ENCODE peak calls at places on chromosomes 5 and 9, in ten cellular contexts. L is OCI-LY7; T is adrenal gland; Z is activated CD4-positive, alpha-beta T cell treated with anti-CD3 and anti-CD28 coated beads, Interleukin-2, amount 50 U/mL, for 1 hour; H is neural crest cell; O is HAP-1; S is CD4-positive, alpha-beta T cell; B is hypothalamus; X is lung microvascular endothelial cell; W is stimulated activated CD4-positive, alpha-beta T cell treated with anti-CD3 and anti-CD28 coated beads, Interleukin-1b, Interleukin-23, amount 100 ng/mL, for 48 hours. A is an unnamed sample.

GRCh38 chr9:81826541-81826906 is 101.7 kb upstream of the SPATA31D4 start:
- DNase-seq in B (peak; percentile 88), X (peak; percentile 55), H (no peak), O (no peak), L (no peak), T (no peak), Z (no peak), S (no peak), W (no peak), A (no peak)

GRCh38 chr5:139708877-139709586 is 60.9 kb downstream of the CXXC5 start:
- DNase-seq in H (peak; percentile 63), Z (no peak), O (no peak), L (no peak), X (peak; percentile 80), T (peak; percentile 85), B (peak; percentile 50), S (no peak), W (no peak), A (peak; percentile 89)

GRCh38 chr5:139481122-139481533 is 1.4 kb downstream of the STING1 start:
- DNase-seq in Z (peak; percentile 48), W (peak; percentile 63), B (no peak), S (no peak), L (no peak), X (no peak), O (no peak), T (no peak), H (no peak), A (no peak)

GRCh38 chr5:75509956-75510355 is 1.5 kb downstream of the CERT1 start:
- DNase-seq in O (no peak), S (no peak), Z (no peak), B (no peak), T (no peak), W (no peak), H (no peak), X (peak; percentile 63), L (no peak), A (no peak)

GRCh38 chr5:170411100-170411499 is 21.9 kb upstream of the KCNMB1 start:
- DNase-seq in W (no peak), T (no peak), S (no peak), O (no peak), X (no peak), Z (peak; percentile 14), H (no peak), L (peak; percentile 28), B (no peak), A (no peak)

GRCh38 chr5:74408150-74409043 is 232.1 kb downstream of the ENC1 start:
- DNase-seq in T (no peak), O (no peak), S (no peak), Z (no peak), B (no peak), W (no peak), X (no peak), H (no peak), L (no peak), A (no peak)

GRCh38 chr9:38120961-38121360 is 51.9 kb upstream of the SHB start:
- DNase-seq in X (no peak), L (no peak), O (no peak), S (no peak), Z (no peak), B (no peak), W (no peak), H (no peak), T (no peak), A (no peak)

GRCh38 chr5:115599502-115599901 is 2.8 kb downstream of the TICAM2 start:
- DNase-seq in H (no peak), W (no peak), X (no peak), T (no peak), Z (no peak), S (no peak), L (peak; percentile 27), O (no peak), B (peak; percentile 19), A (no peak)

GRCh38 chr5:168159425-168159824 is 132.0 kb upstream of the WWC1 start:
- DNase-seq in Z (no peak), O (no peak), X (no peak), H (no peak), T (no peak), W (no peak), L (peak; percentile 4), B (no peak), S (no peak), A (no peak)

GRCh38 chr9:93261281-93261680 is 77.3 kb downstream of the WNK2 start:
- DNase-seq in W (no peak), L (peak; percentile 81), T (peak; percentile 5), H (no peak), S (no peak), O (no peak), X (no peak), Z (no peak), B (no peak), A (peak; percentile 51)

GRCh38 chr9:116394753-116395408 is 241.3 kb downstream of the PAPPA start:
- DNase-seq in O (no peak), B (no peak), H (no peak), X (no peak), T (no peak), W (no peak), L (no peak), Z (no peak), S (no peak), A (no peak)

GRCh38 chr5:169183581-169183980 is 117.4 kb downstream of the SLIT3 start:
- DNase-seq in X (no peak), H (no peak), S (no peak), O (no peak), B (no peak), L (no peak), Z (no peak), T (no peak), W (no peak), A (no peak)

GRCh38 chr5:933251-933861 is 40.7 kb downstream of the TRIP13 start:
- DNase-seq in B (no peak), Z (no peak), X (peak; percentile 34), T (no peak), W (no peak), O (no peak), H (no peak), S (no peak), L (no peak), A (no peak)

GRCh38 chr5:150085950-150086715 is at the start of gene CSF1R:
- DNase-seq in W (no peak), H (no peak), X (no peak), O (no peak), Z (no peak), B (no peak), T (peak; percentile 13), S (no peak), L (no peak), A (no peak)

GRCh38 chr5:131628990-131629389 is 6.0 kb downstream of the RAPGEF6 start:
- DNase-seq in H (no peak), B (no peak), Z (no peak), T (no peak), L (no peak), W (no peak), O (no peak), S (no peak), X (no peak), A (no peak)

GRCh38 chr5:102114525-102115069 is 181.5 kb downstream of the SLCO4C1 start:
- DNase-seq in Z (no peak), T (no peak), B (no peak), O (no peak), W (no peak), X (no peak), L (no peak), H (no peak), S (no peak), A (no peak)

GRCh38 chr9:18820566-18821095 is 212.4 kb downstream of the SAXO1 start:
- DNase-seq in T (no peak), S (no peak), W (no peak), B (no peak), O (no peak), Z (no peak), L (no peak), X (no peak), H (no peak), A (no peak)

GRCh38 chr5:68911840-68912690 is 181.7 kb upstream of the SLC30A5 start:
- DNase-seq in X (peak; percentile 3), B (no peak), H (no peak), Z (no peak), L (no peak), T (no peak), O (no peak), W (no peak), S (no peak), A (no peak)

GRCh38 chr5:51382759-51383493 is at the start of gene ISL1:
- DNase-seq in X (peak; percentile 76), H (peak; percentile 71), O (peak; percentile 96), T (peak; percentile 62), Z (no peak), S (no peak), B (peak; percentile 55), L (no peak), W (peak; percentile 10), A (peak; percentile 94)

GRCh38 chr9:4837768-4838546 is 45.2 kb downstream of the RCL1 start:
- DNase-seq in O (no peak), X (no peak), S (no peak), L (no peak), H (no peak), W (peak; percentile 14), Z (no peak), B (no peak), T (no peak), A (no peak)

GRCh38 chr9:1839984-1840383 is 175.2 kb upstream of the SMARCA2 start:
- DNase-seq in Z (no peak), S (no peak), O (no peak), L (no peak), W (no peak), X (no peak), T (no peak), H (no peak), B (no peak), A (no peak)

GRCh38 chr5:170293273-170293672 is 4.3 kb downstream of the LCP2 start:
- DNase-seq in L (no peak), S (no peak), T (no peak), H (no peak), B (peak; percentile 22), O (no peak), W (no peak), Z (no peak), X (no peak), A (no peak)

GRCh38 chr5:16894236-16895057 is 41.6 kb downstream of the MYO10 start:
- DNase-seq in H (peak; percentile 16), O (peak; percentile 97), B (no peak), S (no peak), T (no peak), Z (no peak), X (peak; percentile 83), W (no peak), L (no peak), A (peak; percentile 69)

GRCh38 chr9:16867571-16868311 is 2.7 kb downstream of the BNC2 start:
- DNase-seq in X (peak; percentile 36), B (no peak), S (no peak), O (no peak), H (no peak), W (no peak), L (no peak), Z (no peak), T (no peak), A (no peak)

GRCh38 chr9:76701441-76702031 is 62.7 kb upstream of the PCA3 start:
- DNase-seq in L (no peak), O (peak; percentile 91), B (no peak), H (no peak), Z (no peak), X (peak; percentile 28), T (no peak), S (no peak), W (no peak), A (peak; percentile 64)

GRCh38 chr5:164735334-164735733 is 1229.9 kb downstream of the MAT2B start:
- DNase-seq in T (no peak), W (no peak), H (no peak), O (no peak), Z (no peak), X (no peak), S (no peak), B (no peak), L (no peak), A (no peak)

GRCh38 chr5:75891736-75892135 is 174.5 kb upstream of the POC5 start:
- DNase-seq in L (no peak), S (no peak), T (no peak), B (no peak), Z (no peak), X (no peak), H (no peak), W (no peak), O (no peak), A (no peak)

GRCh38 chr5:92019376-92019990 is 636.4 kb upstream of the ARRDC3 start:
- DNase-seq in L (no peak), B (no peak), X (no peak), W (no peak), O (no peak), T (no peak), S (no peak), H (no peak), Z (no peak), A (no peak)

A was measured in ecto neural progenitor cell.